ENCODE peak calls at places on chromosomes 1 and 21, in ten cellular contexts. One of them, this sample, is unnamed.

GRCh38 chr1:177927021-177927596 is 42.7 kb downstream of the SEC16B start:
- DNase-seq in heart right ventricle: no peak
- DNase-seq in GM20000: no peak
- DNase-seq in AG04450: peak
- DNase-seq in K562: no peak
- DNase-seq in lower leg skin: no peak
- DNase-seq in GM06990: no peak
- DNase-seq in HFFc6: peak
- DNase-seq in endothelial cell: no peak
- DNase-seq in RWPE1: peak
- DNase-seq in this sample: no peak

GRCh38 chr21:37077403-37077802 is 4.3 kb downstream of the TTC3 start:
- DNase-seq in heart right ventricle: no peak
- DNase-seq in GM20000: no peak
- DNase-seq in AG04450: no peak
- DNase-seq in K562: no peak
- DNase-seq in lower leg skin: no peak
- DNase-seq in GM06990: no peak
- DNase-seq in HFFc6: no peak
- DNase-seq in endothelial cell: no peak
- DNase-seq in RWPE1: no peak
- DNase-seq in this sample: no peak

GRCh38 chr1:117886101-117886795 is 43.2 kb downstream of the GDAP2 start:
- DNase-seq in heart right ventricle: no peak
- DNase-seq in GM20000: no peak
- DNase-seq in AG04450: peak
- DNase-seq in K562: no peak
- DNase-seq in lower leg skin: no peak
- DNase-seq in GM06990: no peak
- DNase-seq in HFFc6: peak
- DNase-seq in endothelial cell: no peak
- DNase-seq in RWPE1: no peak
- DNase-seq in this sample: no peak

GRCh38 chr1:6660415-6661049 is 35.9 kb downstream of the THAP3 start:
- DNase-seq in heart right ventricle: no peak
- DNase-seq in GM20000: no peak
- DNase-seq in AG04450: no peak
- DNase-seq in K562: no peak
- DNase-seq in lower leg skin: no peak
- DNase-seq in GM06990: no peak
- DNase-seq in HFFc6: no peak
- DNase-seq in endothelial cell: no peak
- DNase-seq in RWPE1: no peak
- DNase-seq in this sample: no peak

GRCh38 chr1:111789666-111790316 is 34.1 kb downstream of the DDX20 start:
- DNase-seq in heart right ventricle: no peak
- DNase-seq in GM20000: no peak
- DNase-seq in AG04450: no peak
- DNase-seq in K562: no peak
- DNase-seq in lower leg skin: no peak
- DNase-seq in GM06990: no peak
- DNase-seq in HFFc6: peak
- DNase-seq in endothelial cell: no peak
- DNase-seq in RWPE1: no peak
- DNase-seq in this sample: peak

GRCh38 chr1:185419718-185420117 is 102.7 kb upstream of the IVNS1ABP start:
- DNase-seq in heart right ventricle: no peak
- DNase-seq in GM20000: no peak
- DNase-seq in AG04450: no peak
- DNase-seq in K562: no peak
- DNase-seq in lower leg skin: no peak
- DNase-seq in GM06990: no peak
- DNase-seq in HFFc6: peak
- DNase-seq in endothelial cell: no peak
- DNase-seq in RWPE1: no peak
- DNase-seq in this sample: no peak

GRCh38 chr1:182149411-182149965 is 88.0 kb upstream of the ZNF648 start:
- DNase-seq in heart right ventricle: peak
- DNase-seq in GM20000: no peak
- DNase-seq in AG04450: no peak
- DNase-seq in K562: peak
- DNase-seq in lower leg skin: no peak
- DNase-seq in GM06990: no peak
- DNase-seq in HFFc6: peak
- DNase-seq in endothelial cell: no peak
- DNase-seq in RWPE1: no peak
- DNase-seq in this sample: peak

GRCh38 chr1:160397651-160398050 is 2.7 kb upstream of the VANGL2 start:
- DNase-seq in heart right ventricle: no peak
- DNase-seq in GM20000: no peak
- DNase-seq in AG04450: no peak
- DNase-seq in K562: no peak
- DNase-seq in lower leg skin: no peak
- DNase-seq in GM06990: no peak
- DNase-seq in HFFc6: no peak
- DNase-seq in endothelial cell: no peak
- DNase-seq in RWPE1: no peak
- DNase-seq in this sample: no peak

GRCh38 chr21:35988396-35989140 is 71.8 kb downstream of the SETD4 start:
- DNase-seq in heart right ventricle: no peak
- DNase-seq in GM20000: no peak
- DNase-seq in AG04450: no peak
- DNase-seq in K562: no peak
- DNase-seq in lower leg skin: peak
- DNase-seq in GM06990: no peak
- DNase-seq in HFFc6: no peak
- DNase-seq in endothelial cell: no peak
- DNase-seq in RWPE1: no peak
- DNase-seq in this sample: peak

GRCh38 chr21:35982717-35983116 is 77.6 kb downstream of the SETD4 start:
- DNase-seq in heart right ventricle: no peak
- DNase-seq in GM20000: no peak
- DNase-seq in AG04450: no peak
- DNase-seq in K562: no peak
- DNase-seq in lower leg skin: no peak
- DNase-seq in GM06990: no peak
- DNase-seq in HFFc6: no peak
- DNase-seq in endothelial cell: no peak
- DNase-seq in RWPE1: no peak
- DNase-seq in this sample: no peak

GRCh38 chr21:35981514-35982070 is 78.7 kb downstream of the SETD4 start:
- DNase-seq in heart right ventricle: no peak
- DNase-seq in GM20000: no peak
- DNase-seq in AG04450: no peak
- DNase-seq in K562: no peak
- DNase-seq in lower leg skin: no peak
- DNase-seq in GM06990: no peak
- DNase-seq in HFFc6: no peak
- DNase-seq in endothelial cell: no peak
- DNase-seq in RWPE1: no peak
- DNase-seq in this sample: no peak

GRCh38 chr21:35987475-35987874 is 72.9 kb downstream of the SETD4 start:
- DNase-seq in heart right ventricle: no peak
- DNase-seq in GM20000: no peak
- DNase-seq in AG04450: no peak
- DNase-seq in K562: no peak
- DNase-seq in lower leg skin: peak
- DNase-seq in GM06990: no peak
- DNase-seq in HFFc6: no peak
- DNase-seq in endothelial cell: no peak
- DNase-seq in RWPE1: no peak
- DNase-seq in this sample: no peak

DNA sequence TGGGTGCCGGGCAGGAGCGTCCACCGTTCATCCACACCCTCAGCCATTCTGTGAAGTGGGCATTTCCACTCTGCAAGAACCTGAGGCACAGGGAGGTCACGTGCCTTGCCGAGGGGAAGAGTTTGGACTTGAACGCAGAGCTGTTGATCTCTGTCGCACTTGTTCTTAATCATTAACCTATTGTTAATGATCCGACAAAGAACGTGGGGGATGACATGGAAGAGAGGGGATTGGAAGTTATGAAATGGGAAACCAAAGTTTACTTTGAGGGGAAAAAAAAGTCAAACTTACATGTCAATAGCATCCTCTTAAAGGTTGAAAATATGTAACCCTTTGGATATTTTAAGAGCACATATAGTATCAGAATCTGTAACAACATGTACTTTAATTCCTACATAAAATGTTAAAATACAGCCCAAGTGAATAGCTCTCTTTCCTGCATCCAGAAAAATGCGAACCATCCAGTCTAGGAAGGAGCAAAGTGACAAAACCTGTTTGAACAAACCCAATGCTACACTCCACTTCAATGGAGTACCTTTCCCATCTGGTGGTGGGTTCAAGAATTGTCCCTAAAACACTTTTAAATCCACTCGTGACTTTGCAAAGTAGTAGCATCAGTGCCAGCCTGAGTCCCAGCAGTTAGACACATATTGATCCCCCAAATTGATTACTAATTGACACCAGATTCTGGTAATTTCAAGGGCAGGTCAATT is 75.5 kb downstream of the SETD4 start:
- DNase-seq in heart right ventricle: no peak
- DNase-seq in GM20000: no peak
- DNase-seq in AG04450: no peak
- DNase-seq in K562: no peak
- DNase-seq in lower leg skin: no peak
- DNase-seq in GM06990: no peak
- DNase-seq in HFFc6: no peak
- DNase-seq in endothelial cell: no peak
- DNase-seq in RWPE1: no peak
- DNase-seq in this sample: no peak
- TF ChIP-seq CTCF in heart right ventricle: no peak
- TF ChIP-seq CTCF in GM20000: no peak
- TF ChIP-seq CTCF in AG04450: no peak
- TF ChIP-seq CTCF in K562: no peak
- TF ChIP-seq CTCF in lower leg skin: no peak
- TF ChIP-seq CTCF in GM06990: no peak
- TF ChIP-seq CTCF in HFFc6: no peak
- TF ChIP-seq CTCF in endothelial cell: no peak
- TF ChIP-seq CTCF in RWPE1: no peak
- TF ChIP-seq CTCF in this sample: no peak

GRCh38 chr1:93151474-93151873 is 28.7 kb downstream of the TMED5 start:
- DNase-seq in heart right ventricle: no peak
- DNase-seq in GM20000: no peak
- DNase-seq in AG04450: no peak
- DNase-seq in K562: no peak
- DNase-seq in lower leg skin: no peak
- DNase-seq in GM06990: no peak
- DNase-seq in HFFc6: no peak
- DNase-seq in endothelial cell: no peak
- DNase-seq in RWPE1: no peak
- DNase-seq in this sample: no peak
- TF ChIP-seq CTCF in heart right ventricle: no peak
- TF ChIP-seq CTCF in GM20000: no peak
- TF ChIP-seq CTCF in AG04450: no peak
- TF ChIP-seq CTCF in K562: no peak
- TF ChIP-seq CTCF in lower leg skin: no peak
- TF ChIP-seq CTCF in GM06990: no peak
- TF ChIP-seq CTCF in HFFc6: no peak
- TF ChIP-seq CTCF in endothelial cell: no peak
- TF ChIP-seq CTCF in RWPE1: no peak
- TF ChIP-seq CTCF in this sample: no peak

GRCh38 chr1:204834329-204834728 is 36.3 kb upstream of the NFASC start:
- DNase-seq in heart right ventricle: no peak
- DNase-seq in GM20000: no peak
- DNase-seq in AG04450: no peak
- DNase-seq in K562: no peak
- DNase-seq in lower leg skin: no peak
- DNase-seq in GM06990: no peak
- DNase-seq in HFFc6: no peak
- DNase-seq in endothelial cell: no peak
- DNase-seq in RWPE1: no peak
- DNase-seq in this sample: no peak

GRCh38 chr1:204836856-204837255 is 33.8 kb upstream of the NFASC start:
- DNase-seq in heart right ventricle: no peak
- DNase-seq in GM20000: no peak
- DNase-seq in AG04450: no peak
- DNase-seq in K562: no peak
- DNase-seq in lower leg skin: no peak
- DNase-seq in GM06990: no peak
- DNase-seq in HFFc6: no peak
- DNase-seq in endothelial cell: no peak
- DNase-seq in RWPE1: no peak
- DNase-seq in this sample: no peak

GRCh38 chr1:204841316-204841715 is 29.3 kb upstream of the NFASC start:
- DNase-seq in heart right ventricle: no peak
- DNase-seq in GM20000: no peak
- DNase-seq in AG04450: no peak
- DNase-seq in K562: no peak
- DNase-seq in lower leg skin: peak
- DNase-seq in GM06990: no peak
- DNase-seq in HFFc6: no peak
- DNase-seq in endothelial cell: no peak
- DNase-seq in RWPE1: no peak
- DNase-seq in this sample: no peak

GRCh38 chr1:204834752-204835151 is 35.9 kb upstream of the NFASC start:
- DNase-seq in heart right ventricle: no peak
- DNase-seq in GM20000: no peak
- DNase-seq in AG04450: no peak
- DNase-seq in K562: no peak
- DNase-seq in lower leg skin: no peak
- DNase-seq in GM06990: no peak
- DNase-seq in HFFc6: no peak
- DNase-seq in endothelial cell: no peak
- DNase-seq in RWPE1: no peak
- DNase-seq in this sample: no peak

DNA sequence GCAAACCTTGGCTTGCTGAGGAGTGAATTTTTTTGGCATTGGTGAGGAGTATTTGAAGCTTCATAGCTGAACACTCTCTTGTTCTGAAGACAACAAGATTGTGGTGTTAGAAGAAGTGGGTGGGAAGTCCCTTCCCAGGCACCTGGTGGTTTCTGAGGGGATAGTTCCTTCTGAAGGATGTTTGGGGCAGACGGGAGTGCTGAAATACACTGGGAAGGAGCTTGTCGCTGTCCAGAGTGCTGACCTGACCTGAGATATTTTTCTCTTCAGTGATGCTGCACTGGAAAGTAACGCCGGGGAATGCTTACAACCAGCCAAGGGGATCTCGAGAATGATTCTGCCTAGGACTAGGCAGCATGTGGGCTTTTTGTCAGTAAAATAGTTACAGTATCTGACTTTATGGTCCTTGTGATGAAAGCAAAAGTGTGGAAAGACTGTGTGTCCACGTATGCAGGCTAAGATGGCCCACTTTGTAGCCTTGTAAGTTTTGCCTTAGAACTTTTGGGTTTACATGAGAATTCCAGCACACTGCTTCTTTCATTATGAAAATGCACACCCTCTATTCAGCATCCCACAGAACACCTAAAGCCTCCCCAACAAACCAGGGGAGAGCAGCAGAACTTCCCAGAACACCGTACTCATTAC is 33.1 kb upstream of the NFASC start:
- DNase-seq in heart right ventricle: peak
- DNase-seq in GM20000: peak
- DNase-seq in AG04450: peak
- DNase-seq in K562: peak
- DNase-seq in lower leg skin: no peak
- DNase-seq in GM06990: no peak
- DNase-seq in HFFc6: peak
- DNase-seq in endothelial cell: peak
- DNase-seq in RWPE1: peak
- DNase-seq in this sample: peak
- TF ChIP-seq CTCF in heart right ventricle: no peak
- TF ChIP-seq CTCF in GM20000: no peak
- TF ChIP-seq CTCF in AG04450: peak
- TF ChIP-seq CTCF in K562: no peak
- TF ChIP-seq CTCF in lower leg skin: no peak
- TF ChIP-seq CTCF in GM06990: no peak
- TF ChIP-seq CTCF in HFFc6: peak
- TF ChIP-seq CTCF in endothelial cell: no peak
- TF ChIP-seq CTCF in RWPE1: no peak
- TF ChIP-seq CTCF in this sample: no peak

DNA sequence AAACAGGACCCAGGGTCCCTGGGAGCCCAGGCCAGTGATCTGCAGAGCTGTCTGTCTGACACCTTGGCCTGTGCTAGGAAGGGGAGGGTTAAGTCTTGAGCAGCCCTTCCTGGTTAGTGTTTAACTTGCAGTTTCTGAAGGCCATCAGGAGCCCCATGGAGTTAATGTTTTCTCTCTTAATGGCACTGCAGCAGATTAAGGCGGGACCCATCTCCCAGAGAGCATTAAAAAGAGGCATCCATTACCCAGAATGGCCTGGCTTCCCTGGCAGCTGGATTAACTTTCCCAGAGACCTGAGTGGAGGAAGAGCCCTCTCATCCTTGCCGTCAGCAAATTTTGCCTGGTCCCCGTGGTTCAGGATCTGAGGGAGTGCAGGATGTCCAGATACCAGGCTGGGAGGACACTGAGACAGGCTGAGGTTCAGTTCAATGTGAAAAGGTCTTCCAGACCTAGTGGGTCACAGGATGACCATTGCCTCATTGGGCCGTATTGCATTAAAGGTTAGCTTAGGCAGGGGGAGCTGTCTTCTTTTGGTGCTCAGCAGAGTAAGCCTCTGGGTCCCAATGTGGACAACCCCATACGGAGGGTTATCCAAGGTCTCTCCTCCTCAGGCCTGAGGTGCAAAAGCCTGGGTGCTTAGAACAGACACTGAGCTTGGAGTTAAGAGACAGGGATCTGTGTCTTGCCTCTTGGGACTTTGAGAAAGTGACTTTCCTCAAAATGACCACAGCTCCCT is 522.6 kb downstream of the PTPRU start:
- DNase-seq in heart right ventricle: no peak
- DNase-seq in GM20000: no peak
- DNase-seq in AG04450: no peak
- DNase-seq in K562: no peak
- DNase-seq in lower leg skin: peak
- DNase-seq in GM06990: no peak
- DNase-seq in HFFc6: no peak
- DNase-seq in endothelial cell: no peak
- DNase-seq in RWPE1: no peak
- DNase-seq in this sample: no peak
- TF ChIP-seq CTCF in heart right ventricle: no peak
- TF ChIP-seq CTCF in GM20000: no peak
- TF ChIP-seq CTCF in AG04450: no peak
- TF ChIP-seq CTCF in K562: peak
- TF ChIP-seq CTCF in lower leg skin: no peak
- TF ChIP-seq CTCF in GM06990: no peak
- TF ChIP-seq CTCF in HFFc6: no peak
- TF ChIP-seq CTCF in endothelial cell: no peak
- TF ChIP-seq CTCF in RWPE1: no peak
- TF ChIP-seq CTCF in this sample: no peak

This sample was measured in NB4.